ENCODE peak calls at places on chromosomes 12 and 14, in ten cellular contexts. U is endodermal cell; O is PC-3; N is Peyer's patch; D is suprapubic skin; J is CD8-positive, alpha-beta T cell; Z is cardiac muscle cell; I is stomach; Y is A549; E is coronary artery. C is an unnamed sample.

GRCh38 chr12:19489168-19489567 is 49.9 kb downstream of the AEBP2 start:
- DNase-seq in U (no peak), O (no peak), N (no peak), D (no peak), J (no peak), Z (no peak), I (no peak), Y (no peak), E (no peak), C (no peak)

GRCh38 chr14:91038439-91038838 is 22.0 kb downstream of the RPS6KA5 start:
- DNase-seq in U (no peak), O (no peak), N (no peak), D (no peak), J (no peak), Z (peak), I (no peak), Y (no peak), E (no peak), C (no peak)

GRCh38 chr12:48907243-48907642 is 18.0 kb downstream of the FKBP11 start:
- DNase-seq in U (no peak), O (no peak), N (no peak), D (no peak), J (no peak), Z (no peak), I (no peak), Y (no peak), E (no peak), C (no peak)

GRCh38 chr14:62655161-62655560 is 390.1 kb downstream of the KCNH5 start:
- DNase-seq in U (no peak), O (no peak), N (no peak), D (no peak), J (no peak), Z (no peak), I (no peak), Y (no peak), E (no peak), C (peak)

GRCh38 chr12:52977195-52977594 is 28.3 kb downstream of the KRT18 start:
- DNase-seq in U (peak), O (no peak), N (no peak), D (no peak), J (no peak), Z (no peak), I (no peak), Y (no peak), E (no peak), C (no peak)

GRCh38 chr12:129994634-129995033 is 90.8 kb upstream of the TMEM132D start:
- DNase-seq in U (no peak), O (no peak), N (no peak), D (no peak), J (no peak), Z (no peak), I (no peak), Y (no peak), E (no peak), C (no peak)

GRCh38 chr12:86496595-86496994 is 240.4 kb upstream of the MGAT4C start:
- DNase-seq in U (no peak), O (no peak), N (no peak), D (no peak), J (no peak), Z (no peak), I (no peak), Y (no peak), E (no peak), C (no peak)

GRCh38 chr12:95815635-95816212 is 25.2 kb upstream of the NTN4 start:
- DNase-seq in U (no peak), O (peak), N (no peak), D (no peak), J (no peak), Z (peak), I (no peak), Y (peak), E (no peak), C (no peak)

GRCh38 chr14:79051711-79052094 is 881.5 kb downstream of the NRXN3 start:
- DNase-seq in U (no peak), O (no peak), N (no peak), D (no peak), J (no peak), Z (no peak), I (no peak), Y (no peak), E (no peak), C (no peak)

GRCh38 chr12:74412607-74413230 is 124.9 kb upstream of the ATXN7L3B start:
- DNase-seq in U (no peak), O (peak), N (no peak), D (no peak), J (no peak), Z (peak), I (no peak), Y (no peak), E (no peak), C (no peak)

GRCh38 chr12:713281-713875 is 39.0 kb upstream of the WNK1 start:
- DNase-seq in U (peak), O (no peak), N (no peak), D (no peak), J (no peak), Z (no peak), I (no peak), Y (no peak), E (no peak), C (no peak)

GRCh38 chr14:70642313-70643235 is 858 bp downstream of the TTC9 start:
- DNase-seq in U (peak), O (no peak), N (peak), D (no peak), J (no peak), Z (peak), I (no peak), Y (no peak), E (no peak), C (no peak)

GRCh38 chr12:107748472-107748871 is 12.5 kb downstream of the PRDM4 start:
- DNase-seq in U (no peak), O (peak), N (no peak), D (no peak), J (no peak), Z (peak), I (no peak), Y (no peak), E (no peak), C (peak)

GRCh38 chr12:41556176-41556575 is 368.1 kb downstream of the PDZRN4 start:
- DNase-seq in U (no peak), O (no peak), N (no peak), D (no peak), J (no peak), Z (no peak), I (no peak), Y (no peak), E (no peak), C (no peak)

GRCh38 chr12:49789992-49790391 is 38.2 kb downstream of the NCKAP5L start:
- DNase-seq in U (peak), O (no peak), N (no peak), D (no peak), J (no peak), Z (no peak), I (no peak), Y (peak), E (no peak), C (no peak)

GRCh38 chr14:31692376-31692781 is 131.2 kb downstream of the NUBPL start:
- DNase-seq in U (no peak), O (no peak), N (no peak), D (no peak), J (no peak), Z (peak), I (no peak), Y (no peak), E (no peak), C (no peak)

GRCh38 chr12:6843118-6843902 is 2.6 kb downstream of the GNB3 start:
- DNase-seq in U (peak), O (peak), N (no peak), D (no peak), J (no peak), Z (no peak), I (no peak), Y (no peak), E (no peak), C (no peak)
- TF ChIP-seq CTCF in U (peak), O (peak), N (no peak), D (no peak), J (no peak), Z (no peak), I (no peak), Y (no peak), E (no peak), C (no peak)

GRCh38 chr14:94446126-94446525 is 6.5 kb downstream of the SERPINA11 start:
- DNase-seq in U (no peak), O (no peak), N (no peak), D (no peak), J (no peak), Z (no peak), I (no peak), Y (no peak), E (no peak), C (no peak)

GRCh38 chr14:94447986-94448808 is 4.4 kb downstream of the SERPINA11 start:
- DNase-seq in U (no peak), O (no peak), N (no peak), D (no peak), J (no peak), Z (no peak), I (no peak), Y (no peak), E (no peak), C (no peak)

GRCh38 chr14:94449930-94450329 is 2.7 kb downstream of the SERPINA11 start:
- DNase-seq in U (no peak), O (no peak), N (no peak), D (no peak), J (no peak), Z (no peak), I (no peak), Y (no peak), E (no peak), C (no peak)

GRCh38 chr14:94445003-94445402 is 7.6 kb downstream of the SERPINA11 start:
- DNase-seq in U (no peak), O (no peak), N (no peak), D (no peak), J (no peak), Z (no peak), I (no peak), Y (no peak), E (no peak), C (no peak)

GRCh38 chr14:94447206-94447605 is 5.4 kb downstream of the SERPINA11 start:
- DNase-seq in U (no peak), O (no peak), N (no peak), D (no peak), J (no peak), Z (no peak), I (no peak), Y (no peak), E (no peak), C (no peak)
- H3K27ac ChIP-seq in U (no peak), O (no peak), N (no peak), D (no peak), J (no peak), Z (no peak), I (no peak), Y (no peak), E (no peak), C (no peak)

DNA sequence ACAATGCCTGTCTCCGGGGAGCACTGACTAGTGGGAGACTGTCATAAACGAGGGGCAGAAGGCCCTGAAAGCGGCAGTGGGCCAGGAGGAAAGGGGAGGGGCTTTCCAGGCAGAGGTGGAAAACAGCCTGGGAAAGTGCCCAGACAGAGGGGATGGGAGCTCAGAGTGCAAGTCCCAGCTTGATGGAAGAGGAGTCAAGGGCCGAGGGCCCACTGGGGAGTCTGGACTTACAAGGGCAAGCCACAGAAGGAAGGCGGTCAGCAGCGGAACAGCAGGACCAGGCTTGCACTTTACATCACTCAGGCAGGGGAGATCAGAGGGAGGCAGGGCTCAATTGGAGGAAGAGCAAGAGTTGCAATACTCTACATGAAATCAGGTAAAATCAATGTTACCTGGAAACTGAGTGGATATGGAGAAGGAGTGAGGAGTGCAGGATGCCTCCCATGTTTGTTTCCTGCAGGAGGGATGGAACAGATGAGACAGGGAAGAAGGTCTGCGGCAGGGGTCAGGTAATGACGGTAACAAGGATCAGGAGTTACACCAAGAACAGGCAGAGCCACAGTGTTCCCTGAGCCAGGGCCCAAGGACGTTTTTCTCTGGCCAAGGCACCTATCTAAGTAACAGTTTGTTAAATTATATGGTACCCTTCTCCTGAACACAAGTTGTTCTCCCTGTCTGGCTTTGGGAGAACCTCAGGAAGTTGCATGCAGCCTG is 23.8 kb downstream of the PXN start:
- DNase-seq in U (no peak), O (no peak), N (no peak), D (no peak), J (no peak), Z (no peak), I (no peak), Y (no peak), E (peak), C (no peak)
- TF ChIP-seq CTCF in U (no peak), O (no peak), N (no peak), D (no peak), J (no peak), Z (no peak), I (no peak), Y (no peak), E (no peak), C (no peak)

GRCh38 chr12:111408116-111408440 is 2.4 kb downstream of the SH2B3 start:
- DNase-seq in U (no peak), O (no peak), N (no peak), D (no peak), J (no peak), Z (no peak), I (no peak), Y (no peak), E (no peak), C (no peak)
- H3K27ac ChIP-seq in U (no peak), O (no peak), N (peak), D (no peak), J (no peak), Z (no peak), I (no peak), Y (no peak), E (no peak), C (no peak)

DNA sequence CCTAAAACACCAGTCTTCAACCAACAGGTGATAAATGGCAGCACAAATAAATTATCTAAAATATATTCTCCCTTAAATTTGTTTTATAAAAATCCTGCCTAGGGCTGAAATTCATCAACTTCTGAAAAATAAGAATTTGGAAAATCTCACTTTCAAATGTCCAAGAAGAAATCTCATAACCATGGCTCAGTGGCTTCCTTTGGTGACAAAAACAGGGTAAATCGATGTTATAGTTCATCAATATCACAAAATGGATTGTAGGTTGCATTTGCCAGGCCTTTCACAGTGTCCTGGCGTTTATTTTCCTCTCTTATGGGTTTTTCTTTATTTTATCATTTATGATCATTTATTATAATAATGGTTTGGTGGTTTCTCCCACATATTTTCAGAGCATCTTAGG is 103.0 kb downstream of the PTGER2 start:
- DNase-seq in U (no peak), O (no peak), N (no peak), D (no peak), J (no peak), Z (no peak), I (no peak), Y (no peak), E (no peak), C (no peak)
- TF ChIP-seq CTCF in U (no peak), O (no peak), N (no peak), D (no peak), J (no peak), Z (no peak), I (no peak), Y (no peak), E (no peak), C (peak)

DNA sequence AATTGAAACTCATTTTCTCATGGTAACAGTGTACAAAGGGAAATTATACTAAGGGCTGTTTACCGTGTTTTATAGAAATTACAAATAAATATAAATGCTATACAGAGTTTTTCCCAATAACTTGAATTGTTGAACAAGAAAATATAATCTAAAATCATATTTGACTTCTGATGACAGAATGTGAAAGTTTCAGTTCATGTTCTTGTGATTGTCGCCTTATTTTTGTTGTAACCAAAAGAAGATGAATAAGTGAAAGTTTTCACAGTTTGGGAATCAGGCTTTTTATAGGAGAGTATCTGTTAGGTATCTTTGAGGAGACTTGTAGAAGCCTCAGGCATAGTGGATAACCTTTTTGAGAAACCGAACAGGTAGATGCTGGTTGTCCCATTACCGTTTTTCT is 28.1 kb downstream of the ANO6 start:
- DNase-seq in U (no peak), O (no peak), N (no peak), D (no peak), J (no peak), Z (no peak), I (no peak), Y (no peak), E (no peak), C (no peak)
- H3K27ac ChIP-seq in U (no peak), O (no peak), N (no peak), D (no peak), J (no peak), Z (no peak), I (no peak), Y (peak), E (peak), C (no peak)

DNA sequence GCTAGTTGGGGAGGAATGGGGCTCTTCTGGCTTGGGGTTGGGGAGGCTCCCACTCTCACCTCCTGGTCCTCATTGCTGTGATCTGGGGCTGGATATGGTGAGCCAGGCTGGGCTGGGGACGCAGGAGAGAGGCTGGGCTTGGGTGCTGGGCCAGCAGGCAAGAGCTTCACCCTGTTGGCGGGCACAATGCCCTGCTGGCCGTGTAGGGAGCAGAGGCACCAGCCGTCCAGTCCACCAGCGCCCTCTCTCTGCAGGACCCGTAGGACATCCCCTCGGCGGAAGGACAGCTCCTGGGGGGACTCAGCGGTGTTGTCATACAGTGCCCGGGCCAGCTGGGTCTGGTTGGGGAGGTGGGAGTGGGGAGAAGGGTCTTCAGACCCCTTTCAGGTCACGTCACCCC is 4.5 kb downstream of the EFS start:
- DNase-seq in U (peak), O (no peak), N (no peak), D (no peak), J (no peak), Z (no peak), I (no peak), Y (peak), E (peak), C (no peak)
- TF ChIP-seq CTCF in U (peak), O (peak), N (no peak), D (no peak), J (no peak), Z (no peak), I (no peak), Y (peak), E (no peak), C (no peak)

DNA sequence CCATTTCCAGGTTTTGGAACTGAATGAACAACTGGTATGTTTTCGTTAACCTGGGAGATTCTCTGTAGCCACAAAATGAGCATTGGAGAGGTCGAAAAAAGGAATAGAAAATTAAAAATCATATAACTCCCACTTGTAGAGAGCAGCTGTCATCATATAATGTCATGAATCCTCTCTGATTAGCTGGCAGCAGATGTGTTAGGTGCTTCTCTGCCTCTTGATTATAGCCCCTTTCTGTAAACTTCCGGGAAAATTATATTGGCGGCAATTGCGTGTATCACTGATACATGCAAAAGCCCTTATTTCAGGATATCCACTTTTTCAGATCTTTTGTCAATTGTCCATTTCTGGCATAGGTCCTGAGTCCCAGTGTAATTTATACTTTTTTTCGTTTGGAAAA is 31.7 kb downstream of the FGD4 start:
- DNase-seq in U (peak), O (no peak), N (no peak), D (no peak), J (no peak), Z (no peak), I (no peak), Y (no peak), E (no peak), C (no peak)
- H3K27ac ChIP-seq in U (no peak), O (no peak), N (no peak), D (no peak), J (no peak), Z (no peak), I (no peak), Y (no peak), E (no peak), C (no peak)

DNA sequence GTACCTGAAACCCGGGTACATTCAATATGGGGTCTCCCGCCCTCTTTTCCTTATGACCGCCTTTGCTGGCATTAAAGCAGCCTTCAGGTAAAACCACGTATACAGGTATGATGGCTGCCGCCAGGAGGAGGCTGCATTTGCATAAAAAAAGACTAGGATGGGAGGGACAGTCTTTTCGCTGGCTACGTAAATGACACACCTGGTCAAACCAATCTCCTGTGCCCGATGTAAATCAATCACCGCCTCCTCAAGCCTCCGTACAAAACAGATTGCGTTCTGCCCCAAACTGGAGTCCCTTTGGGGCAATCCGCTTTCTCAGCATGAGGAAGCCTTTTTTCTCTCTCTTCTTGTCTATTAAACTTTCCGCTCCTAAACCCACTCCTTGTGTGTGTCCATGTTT is 8.1 kb upstream of the ALDH1L2 start:
- DNase-seq in U (peak), O (peak), N (no peak), D (no peak), J (no peak), Z (no peak), I (no peak), Y (no peak), E (no peak), C (no peak)
- TF ChIP-seq CTCF in U (peak), O (no peak), N (no peak), D (no peak), J (no peak), Z (no peak), I (no peak), Y (no peak), E (no peak), C (no peak)